ENCODE peak calls at places on chromosomes 6 and 20, in five cellular contexts. One of them, this sample, is unnamed.

GRCh38 chr6:52233975-52234823 is 10.1 kb downstream of the IL17F start:
- DNase-seq in H1: peak
- DNase-seq in stomach: peak
- DNase-seq in sigmoid colon: no peak
- DNase-seq in transverse colon: peak
- DNase-seq in this sample: no peak

GRCh38 chr20:1924910-1925861 is 30.0 kb downstream of the SIRPA start:
- DNase-seq in stomach: no peak
- DNase-seq in transverse colon: no peak
- DNase-seq in H1: no peak
- DNase-seq in sigmoid colon: no peak
- DNase-seq in this sample: no peak

GRCh38 chr6:111844376-111844775 is 28.9 kb downstream of the FYN start:
- DNase-seq in transverse colon: no peak
- DNase-seq in stomach: no peak
- DNase-seq in H1: no peak
- DNase-seq in sigmoid colon: no peak
- DNase-seq in this sample: no peak

GRCh38 chr6:32089082-32089828 is 19.9 kb downstream of the TNXB start:
- DNase-seq in H1: no peak
- DNase-seq in stomach: no peak
- DNase-seq in transverse colon: no peak
- DNase-seq in sigmoid colon: peak
- DNase-seq in this sample: no peak

GRCh38 chr6:104711371-104711770 is 148.3 kb downstream of the HACE1 start:
- DNase-seq in sigmoid colon: no peak
- DNase-seq in stomach: no peak
- DNase-seq in H1: no peak
- DNase-seq in transverse colon: no peak
- DNase-seq in this sample: no peak

GRCh38 chr6:10837009-10837691 is 1.2 kb downstream of the MAK start:
- DNase-seq in sigmoid colon: no peak
- DNase-seq in H1: no peak
- DNase-seq in transverse colon: peak
- DNase-seq in stomach: peak
- DNase-seq in this sample: no peak

GRCh38 chr20:63121749-63122405 is 94.1 kb downstream of the YTHDF1 start:
- DNase-seq in stomach: no peak
- DNase-seq in transverse colon: no peak
- DNase-seq in H1: no peak
- DNase-seq in sigmoid colon: peak
- DNase-seq in this sample: peak

GRCh38 chr6:13681305-13682061 is 30.2 kb downstream of the RANBP9 start:
- DNase-seq in transverse colon: no peak
- DNase-seq in stomach: no peak
- DNase-seq in sigmoid colon: no peak
- DNase-seq in H1: no peak
- DNase-seq in this sample: no peak

GRCh38 chr6:100730581-100730980 is 150.5 kb downstream of the ASCC3 start:
- DNase-seq in stomach: no peak
- DNase-seq in sigmoid colon: no peak
- DNase-seq in H1: no peak
- DNase-seq in transverse colon: no peak
- DNase-seq in this sample: no peak

GRCh38 chr6:157106487-157106886 is 216.8 kb downstream of the TMEM242 start:
- DNase-seq in sigmoid colon: no peak
- DNase-seq in transverse colon: no peak
- DNase-seq in H1: no peak
- DNase-seq in stomach: no peak
- DNase-seq in this sample: no peak

GRCh38 chr20:32961956-32962517 is 42.2 kb downstream of the SUN5 start:
- DNase-seq in H1: no peak
- DNase-seq in transverse colon: no peak
- DNase-seq in stomach: no peak
- DNase-seq in sigmoid colon: peak
- DNase-seq in this sample: no peak

GRCh38 chr6:113858605-113859348 is 1.6 kb downstream of the MARCKS start:
- DNase-seq in H1: peak
- DNase-seq in stomach: peak
- DNase-seq in transverse colon: peak
- DNase-seq in sigmoid colon: peak
- DNase-seq in this sample: peak

GRCh38 chr6:101083533-101084172 is 202.5 kb upstream of the ASCC3 start:
- DNase-seq in stomach: no peak
- DNase-seq in transverse colon: no peak
- DNase-seq in H1: no peak
- DNase-seq in sigmoid colon: no peak
- DNase-seq in this sample: no peak

GRCh38 chr20:10779911-10780310 is 106.1 kb upstream of the JAG1 start:
- DNase-seq in transverse colon: no peak
- DNase-seq in sigmoid colon: no peak
- DNase-seq in H1: no peak
- DNase-seq in stomach: no peak
- DNase-seq in this sample: no peak

GRCh38 chr20:24984963-24985640 is 7.4 kb downstream of the APMAP start:
- DNase-seq in sigmoid colon: peak
- DNase-seq in transverse colon: peak
- DNase-seq in stomach: peak
- DNase-seq in H1: no peak
- DNase-seq in this sample: peak

GRCh38 chr20:40945754-40946451 is 82.7 kb upstream of the TOP1 start:
- DNase-seq in transverse colon: peak
- DNase-seq in H1: peak
- DNase-seq in sigmoid colon: peak
- DNase-seq in stomach: peak
- DNase-seq in this sample: no peak

GRCh38 chr6:156685823-156686428 is 91.3 kb upstream of the ARID1B start:
- DNase-seq in H1: no peak
- DNase-seq in sigmoid colon: no peak
- DNase-seq in stomach: no peak
- DNase-seq in transverse colon: no peak
- DNase-seq in this sample: no peak

GRCh38 chr6:45619994-45620471 is 242.3 kb upstream of the SUPT3H start:
- DNase-seq in H1: no peak
- DNase-seq in transverse colon: no peak
- DNase-seq in sigmoid colon: no peak
- DNase-seq in stomach: no peak
- DNase-seq in this sample: no peak

GRCh38 chr20:63397155-63397843 is 36.1 kb upstream of the CHRNA4 start:
- DNase-seq in sigmoid colon: no peak
- DNase-seq in H1: no peak
- DNase-seq in transverse colon: no peak
- DNase-seq in stomach: no peak
- DNase-seq in this sample: no peak

GRCh38 chr20:51428451-51429143 is 113.9 kb downstream of the NFATC2 start:
- DNase-seq in H1: no peak
- DNase-seq in sigmoid colon: peak
- DNase-seq in transverse colon: peak
- DNase-seq in stomach: peak
- DNase-seq in this sample: no peak

GRCh38 chr6:159969204-159969912 is 476 bp downstream of the IGF2R start:
- DNase-seq in H1: no peak
- DNase-seq in stomach: peak
- DNase-seq in transverse colon: peak
- DNase-seq in sigmoid colon: peak
- DNase-seq in this sample: peak
- TF ChIP-seq POLR2AphosphoS5 in H1: no peak
- TF ChIP-seq POLR2AphosphoS5 in stomach: no peak
- TF ChIP-seq POLR2AphosphoS5 in transverse colon: no peak
- TF ChIP-seq POLR2AphosphoS5 in sigmoid colon: no peak
- TF ChIP-seq POLR2AphosphoS5 in this sample: no peak

GRCh38 chr20:54218470-54218869 is 10.6 kb downstream of the PFDN4 start:
- DNase-seq in stomach: no peak
- DNase-seq in sigmoid colon: no peak
- DNase-seq in transverse colon: no peak
- DNase-seq in H1: no peak
- DNase-seq in this sample: no peak

GRCh38 chr20:54221383-54221782 is 13.5 kb downstream of the PFDN4 start:
- DNase-seq in transverse colon: no peak
- DNase-seq in H1: no peak
- DNase-seq in stomach: no peak
- DNase-seq in sigmoid colon: no peak
- DNase-seq in this sample: no peak

GRCh38 chr20:54217762-54218161 is 9.9 kb downstream of the PFDN4 start:
- DNase-seq in stomach: no peak
- DNase-seq in transverse colon: no peak
- DNase-seq in sigmoid colon: no peak
- DNase-seq in H1: no peak
- DNase-seq in this sample: no peak

GRCh38 chr20:54220722-54221121 is 12.8 kb downstream of the PFDN4 start:
- DNase-seq in sigmoid colon: no peak
- DNase-seq in transverse colon: no peak
- DNase-seq in stomach: no peak
- DNase-seq in H1: no peak
- DNase-seq in this sample: no peak

DNA sequence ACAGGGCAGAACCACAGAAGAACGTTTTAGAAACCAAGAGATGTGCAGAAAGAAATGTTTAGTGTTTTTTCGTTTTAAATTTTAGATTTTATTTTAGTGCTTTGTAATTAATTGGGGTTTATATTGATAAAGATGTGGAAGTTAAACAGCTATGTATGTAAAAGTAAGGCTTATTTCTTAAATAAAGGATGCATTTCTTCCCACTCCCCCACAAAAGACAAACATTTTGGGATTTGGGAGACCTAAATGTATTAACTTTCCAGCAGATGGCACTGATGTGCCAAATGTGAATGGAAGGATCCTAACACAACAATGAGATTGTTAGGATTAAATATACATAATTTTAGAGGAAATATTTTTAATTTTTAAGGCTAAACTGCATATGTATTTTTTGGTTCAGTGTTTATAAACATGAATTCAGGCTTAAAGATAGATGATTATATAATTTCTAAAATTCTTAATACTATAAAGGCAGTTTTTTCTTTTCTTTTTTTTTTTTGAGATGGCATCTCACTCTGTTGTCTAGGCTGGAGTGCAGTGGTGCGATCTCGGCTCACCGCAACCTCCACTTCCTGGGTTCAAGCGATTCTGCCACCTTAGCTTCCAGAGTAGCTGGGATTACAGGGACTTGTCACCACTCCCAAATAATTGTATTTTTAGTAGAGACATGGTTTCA is 12.0 kb downstream of the PFDN4 start:
- DNase-seq in transverse colon: no peak
- DNase-seq in sigmoid colon: no peak
- DNase-seq in H1: no peak
- DNase-seq in stomach: no peak
- DNase-seq in this sample: no peak
- TF ChIP-seq CTCF in transverse colon: peak
- TF ChIP-seq CTCF in sigmoid colon: no peak
- TF ChIP-seq CTCF in H1: no peak
- TF ChIP-seq CTCF in stomach: peak
- TF ChIP-seq CTCF in this sample: no peak

GRCh38 chr6:42745083-42745637 is 743 bp downstream of the TBCC start:
- DNase-seq in sigmoid colon: peak
- DNase-seq in transverse colon: peak
- DNase-seq in stomach: peak
- DNase-seq in H1: no peak
- DNase-seq in this sample: no peak

GRCh38 chr6:42746452-42747400 is 823 bp upstream of the TBCC start:
- DNase-seq in H1: peak
- DNase-seq in sigmoid colon: peak
- DNase-seq in transverse colon: peak
- DNase-seq in stomach: peak
- DNase-seq in this sample: peak

GRCh38 chr6:42742116-42742894 is 3.6 kb downstream of the TBCC start:
- DNase-seq in sigmoid colon: no peak
- DNase-seq in stomach: no peak
- DNase-seq in transverse colon: no peak
- DNase-seq in H1: no peak
- DNase-seq in this sample: no peak

GRCh38 chr6:42745638-42746451 is at the start of gene TBCC:
- DNase-seq in sigmoid colon: peak
- DNase-seq in H1: peak
- DNase-seq in stomach: peak
- DNase-seq in transverse colon: peak
- DNase-seq in this sample: peak

GRCh38 chr6:42744351-42744890 is 1.5 kb downstream of the TBCC start:
- DNase-seq in sigmoid colon: no peak
- DNase-seq in transverse colon: no peak
- DNase-seq in stomach: no peak
- DNase-seq in H1: no peak
- DNase-seq in this sample: no peak
- TF ChIP-seq EP300 in sigmoid colon: no peak
- TF ChIP-seq EP300 in transverse colon: no peak
- TF ChIP-seq EP300 in stomach: no peak
- TF ChIP-seq EP300 in H1: no peak
- TF ChIP-seq EP300 in this sample: no peak

GRCh38 chr6:41529970-41530369 is 16.2 kb upstream of the FOXP4 start:
- DNase-seq in transverse colon: no peak
- DNase-seq in sigmoid colon: no peak
- DNase-seq in H1: no peak
- DNase-seq in stomach: no peak
- DNase-seq in this sample: no peak

GRCh38 chr6:41529049-41529448 is 17.1 kb upstream of the FOXP4 start:
- DNase-seq in stomach: no peak
- DNase-seq in H1: no peak
- DNase-seq in sigmoid colon: no peak
- DNase-seq in transverse colon: no peak
- DNase-seq in this sample: no peak

GRCh38 chr6:41531016-41531415 is 15.2 kb upstream of the FOXP4 start:
- DNase-seq in transverse colon: no peak
- DNase-seq in sigmoid colon: no peak
- DNase-seq in stomach: no peak
- DNase-seq in H1: no peak
- DNase-seq in this sample: no peak

GRCh38 chr6:41530476-41530875 is 15.7 kb upstream of the FOXP4 start:
- DNase-seq in transverse colon: no peak
- DNase-seq in stomach: no peak
- DNase-seq in sigmoid colon: no peak
- DNase-seq in H1: no peak
- DNase-seq in this sample: no peak

DNA sequence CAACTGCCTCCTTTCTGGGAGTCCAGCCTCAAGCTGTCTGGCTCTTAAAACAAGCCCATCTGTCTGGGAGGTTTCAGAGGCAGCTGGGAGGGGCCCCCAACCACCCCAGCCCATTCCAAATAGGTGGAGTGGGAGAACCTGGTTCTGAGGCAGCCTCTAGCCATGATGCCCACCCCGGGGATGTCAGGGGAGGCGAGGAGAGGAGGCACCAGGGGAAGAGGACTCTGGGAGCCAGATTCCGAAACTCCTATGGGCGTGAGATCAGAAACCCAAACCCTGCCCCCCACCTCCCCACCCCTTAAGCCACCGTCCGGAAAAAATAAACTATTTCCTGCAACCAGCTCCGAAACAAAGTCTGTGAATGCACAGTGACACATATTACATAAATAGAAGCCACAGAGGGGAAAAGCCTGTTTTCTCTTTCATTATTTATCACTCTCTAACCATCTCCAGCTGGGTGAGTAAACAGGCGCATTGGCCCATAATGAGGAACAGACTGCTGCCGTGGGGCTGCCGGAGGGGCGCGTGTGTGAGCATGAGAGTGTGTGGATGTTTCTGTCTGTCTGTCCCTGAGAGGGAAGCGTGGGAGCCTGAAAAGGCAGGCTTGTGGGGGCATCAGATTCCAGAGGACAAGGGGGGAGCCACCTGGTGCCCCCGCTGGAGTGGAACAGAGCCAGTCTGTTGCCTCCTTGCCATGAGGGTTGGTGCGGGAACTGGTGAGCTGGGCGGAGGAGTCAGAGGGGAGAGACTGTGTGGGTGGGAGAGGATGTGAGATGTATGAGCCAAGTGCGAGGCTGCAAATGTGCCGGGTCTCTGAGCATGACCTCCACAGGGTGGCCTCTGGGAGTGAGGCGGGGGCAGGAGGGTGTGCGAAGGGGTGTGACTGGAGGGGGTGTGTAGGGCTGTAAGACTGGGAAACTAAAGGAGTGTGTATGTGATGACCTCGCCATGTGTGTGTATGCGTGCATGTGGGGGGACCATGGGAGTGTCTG is 14.3 kb upstream of the FOXP4 start:
- DNase-seq in stomach: no peak
- DNase-seq in H1: no peak
- DNase-seq in sigmoid colon: no peak
- DNase-seq in transverse colon: peak
- DNase-seq in this sample: no peak
- TF ChIP-seq POLR2AphosphoS5 in stomach: no peak
- TF ChIP-seq POLR2AphosphoS5 in H1: no peak
- TF ChIP-seq POLR2AphosphoS5 in sigmoid colon: no peak
- TF ChIP-seq POLR2AphosphoS5 in transverse colon: no peak
- TF ChIP-seq POLR2AphosphoS5 in this sample: no peak